ENCODE peak calls at places on chromosome 11, in five cellular contexts. X is esophagus squamous epithelium; T is CD8-positive, alpha-beta memory T cell; S is colonic mucosa; V is substantia nigra. K is an unnamed sample.

GRCh38 chr11:7572001-7572712 is 58.4 kb downstream of the PPFIBP2 start:
- DNase-seq in X (no peak), T (no peak), S (no peak), V (no peak), K (no peak)

GRCh38 chr11:1030086-1030485 is 6.4 kb downstream of the MUC6 start:
- DNase-seq in X (no peak), T (no peak), S (no peak), V (no peak), K (no peak)

GRCh38 chr11:103541186-103541795 is 432.1 kb downstream of the DYNC2H1 start:
- DNase-seq in X (no peak), T (no peak), S (no peak), V (no peak), K (no peak)

GRCh38 chr11:106329273-106330018 is 252.0 kb downstream of the AASDHPPT start:
- DNase-seq in X (no peak), T (no peak), S (no peak), V (no peak), K (peak; percentile 26)

GRCh38 chr11:45282070-45282469 is 4.1 kb downstream of the SYT13 start:
- DNase-seq in X (no peak), T (no peak), S (no peak), V (no peak), K (no peak)

GRCh38 chr11:1565173-1565903 is 6.7 kb downstream of the DUSP8 start:
- DNase-seq in X (no peak), T (no peak), S (no peak), V (no peak), K (no peak)

GRCh38 chr11:110524227-110524626 is 94.5 kb downstream of the FDX1 start:
- DNase-seq in X (no peak), T (no peak), S (no peak), V (no peak), K (no peak)

GRCh38 chr11:128689946-128690745 is 3.7 kb upstream of the FLI1 start:
- DNase-seq in X (no peak), T (no peak), S (no peak), V (no peak), K (no peak)

GRCh38 chr11:70281114-70281729 is 10.7 kb downstream of the PPFIA1 start:
- DNase-seq in X (no peak), T (no peak), S (no peak), V (peak; percentile 28), K (peak; percentile 2)

GRCh38 chr11:61616443-61616842 is 35.6 kb upstream of the SYT7 start:
- DNase-seq in X (no peak), T (no peak), S (no peak), V (no peak), K (no peak)

GRCh38 chr11:96158126-96158525 is 184.9 kb downstream of the MAML2 start:
- DNase-seq in X (no peak), T (no peak), S (no peak), V (no peak), K (no peak)

GRCh38 chr11:27392715-27393114 is 29.7 kb upstream of the CCDC34 start:
- DNase-seq in X (no peak), T (no peak), S (no peak), V (no peak), K (no peak)

GRCh38 chr11:104531075-104531474 is 367.1 kb upstream of the PDGFD start:
- DNase-seq in X (no peak), T (no peak), S (no peak), V (no peak), K (no peak)

GRCh38 chr11:986270-986951 is 50.1 kb downstream of the MUC6 start:
- DNase-seq in X (no peak), T (no peak), S (no peak), V (no peak), K (no peak)

GRCh38 chr11:77770629-77771028 is 49.9 kb downstream of the RSF1 start:
- DNase-seq in X (no peak), T (no peak), S (no peak), V (no peak), K (no peak)

GRCh38 chr11:55949330-55949729 is 13.1 kb upstream of the OR5I1 start:
- DNase-seq in X (no peak), T (peak; percentile 36), S (no peak), V (no peak), K (no peak)

GRCh38 chr11:46105902-46106301 is 15.4 kb downstream of the PHF21A start:
- DNase-seq in X (no peak), T (no peak), S (no peak), V (no peak), K (no peak)

GRCh38 chr11:125939081-125939521 is 6.7 kb upstream of the VSIG10L2 start:
- DNase-seq in X (no peak), T (no peak), S (no peak), V (no peak), K (no peak)

GRCh38 chr11:10379871-10380568 is 75.0 kb upstream of the AMPD3 start:
- DNase-seq in X (no peak), T (no peak), S (no peak), V (no peak), K (no peak)

GRCh38 chr11:59777104-59777503 is 21.9 kb downstream of the STX3 start:
- DNase-seq in X (no peak), T (no peak), S (no peak), V (no peak), K (no peak)

GRCh38 chr11:118908931-118909618 is 16.7 kb downstream of the BCL9L start:
- DNase-seq in X (no peak), T (no peak), S (peak; percentile 66), V (peak; percentile 77), K (peak; percentile 59)

GRCh38 chr11:73625690-73626318 is 20.6 kb upstream of the PLEKHB1 start:
- DNase-seq in X (no peak), T (peak; percentile 76), S (peak; percentile 79), V (peak; percentile 77), K (peak; percentile 70)

GRCh38 chr11:73623651-73624050 is 22.7 kb upstream of the PLEKHB1 start:
- DNase-seq in X (no peak), T (no peak), S (no peak), V (no peak), K (no peak)

DNA sequence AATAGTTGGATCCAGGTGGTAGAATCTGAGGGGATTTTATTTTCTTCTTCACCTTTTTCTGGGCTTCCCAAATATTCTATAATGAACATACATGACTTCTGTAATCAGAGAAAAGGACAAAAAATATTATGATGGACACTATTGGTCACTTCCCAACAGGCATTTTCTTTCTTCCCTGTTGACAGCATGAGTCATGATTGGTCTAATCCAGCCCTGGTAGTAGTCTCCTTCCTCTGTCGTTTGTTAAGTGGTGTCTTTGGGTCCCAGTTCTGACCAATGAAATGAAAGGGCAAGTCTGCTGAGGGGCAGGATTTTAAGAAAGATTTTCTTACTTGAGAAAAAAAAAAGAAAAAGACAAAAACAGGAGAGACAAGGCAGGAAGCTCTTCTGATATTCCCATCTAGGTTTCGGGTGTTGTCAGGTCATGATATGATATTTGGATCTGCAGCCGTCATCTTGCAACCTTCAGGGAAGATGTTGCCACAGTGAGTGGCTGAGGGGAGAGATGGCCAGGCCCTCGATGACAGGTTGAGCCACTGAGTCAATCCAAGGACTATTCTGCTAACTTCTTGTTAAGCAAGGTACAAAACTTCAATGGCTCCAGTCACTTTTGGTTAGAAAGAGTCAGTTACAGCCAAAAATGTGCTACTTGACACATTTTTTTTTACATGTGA is 23.3 kb upstream of the PLEKHB1 start:
- DNase-seq in X (no peak), T (no peak), S (no peak), V (no peak), K (no peak)
- H3K27ac ChIP-seq in X (no peak overlapping the region), T (no peak overlapping the region), S (no peak overlapping the region), V (no peak overlapping the region), K (no peak overlapping the region)

DNA sequence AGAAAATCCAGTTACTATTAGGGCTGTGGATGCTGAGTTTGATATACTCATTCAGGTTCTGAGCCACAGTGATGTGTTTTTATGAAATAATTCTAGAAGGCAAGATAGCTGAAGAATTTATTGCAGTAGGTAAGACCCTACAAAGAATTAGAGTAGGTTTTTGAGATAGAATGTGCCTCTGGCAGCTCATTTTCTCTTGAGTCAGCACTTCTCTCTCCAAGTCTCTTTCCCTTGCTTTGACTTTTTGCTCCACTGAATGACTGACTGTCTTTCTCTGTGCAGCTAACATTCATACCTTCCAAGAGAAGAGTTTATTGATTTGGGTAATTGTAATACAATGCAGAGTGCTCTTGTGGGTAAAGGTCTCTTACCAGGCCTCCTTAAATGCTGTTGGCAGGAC is 48.0 kb upstream of the C11orf87 start:
- DNase-seq in X (no peak), T (no peak), S (no peak), V (no peak), K (no peak)
- H3K27ac ChIP-seq in X (no peak overlapping the region), T (no peak overlapping the region), S (no peak overlapping the region), V (no peak overlapping the region), K (no peak overlapping the region)

GRCh38 chr11:16873289-16873688 is 134.8 kb downstream of the C11orf58 start:
- DNase-seq in X (no peak), T (no peak), S (no peak), V (no peak), K (no peak)

GRCh38 chr11:16871368-16871767 is 132.9 kb downstream of the C11orf58 start:
- DNase-seq in X (no peak), T (no peak), S (no peak), V (no peak), K (no peak)

GRCh38 chr11:16876053-16876752 is 137.8 kb downstream of the C11orf58 start:
- DNase-seq in X (no peak), T (no peak), S (no peak), V (no peak), K (no peak)

GRCh38 chr11:16876840-16877239 is 137.4 kb downstream of the PLEKHA7 start:
- DNase-seq in X (no peak), T (no peak), S (no peak), V (no peak), K (no peak)

DNA sequence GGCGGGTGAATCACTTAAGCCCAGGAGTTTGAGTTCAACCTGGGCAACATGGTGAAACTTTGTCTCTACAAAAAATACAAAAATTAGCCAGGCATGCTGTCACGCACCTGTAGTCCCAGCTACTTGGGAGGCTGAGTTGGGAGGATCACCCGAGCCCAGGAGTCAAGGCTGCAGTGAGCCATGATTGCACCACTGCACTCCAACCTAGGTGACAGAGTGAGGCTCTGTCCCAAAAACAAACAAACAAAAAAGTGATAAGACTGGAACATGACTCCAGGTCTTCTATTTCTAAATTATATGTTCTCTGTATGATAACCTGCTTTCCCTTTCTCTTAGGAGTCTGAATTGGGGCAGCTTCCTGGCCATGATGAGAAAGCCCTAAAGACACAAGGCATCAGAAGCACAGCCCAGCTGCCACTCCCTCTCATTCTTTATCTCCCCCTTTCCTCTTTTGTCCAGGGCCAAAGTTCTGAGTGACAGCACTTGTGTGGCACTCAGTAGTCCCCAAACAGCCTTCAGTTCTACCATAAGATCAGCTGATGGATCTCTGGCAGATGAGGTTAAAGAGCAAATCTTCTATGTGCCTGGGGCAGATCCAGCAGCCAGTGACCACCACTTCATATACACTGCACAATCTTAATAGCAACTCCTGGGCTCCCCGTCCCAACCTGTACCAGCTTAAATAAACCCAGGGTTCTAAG is 136.0 kb downstream of the C11orf58 start:
- DNase-seq in X (no peak), T (no peak), S (no peak), V (no peak), K (no peak)
- H3K27ac ChIP-seq in X (no peak overlapping the region), T (no peak overlapping the region), S (no peak overlapping the region), V (no peak overlapping the region), K (no peak overlapping the region)

GRCh38 chr11:64660706-64661105 is 62.3 kb downstream of the NRXN2 start:
- DNase-seq in X (no peak), T (no peak), S (no peak), V (no peak), K (no peak)
- H3K27ac ChIP-seq in X (peak overlapping the region; percentile 14), T (no peak overlapping the region), S (no peak overlapping the region), V (peak overlapping the region; percentile 52), K (no peak overlapping the region)

DNA sequence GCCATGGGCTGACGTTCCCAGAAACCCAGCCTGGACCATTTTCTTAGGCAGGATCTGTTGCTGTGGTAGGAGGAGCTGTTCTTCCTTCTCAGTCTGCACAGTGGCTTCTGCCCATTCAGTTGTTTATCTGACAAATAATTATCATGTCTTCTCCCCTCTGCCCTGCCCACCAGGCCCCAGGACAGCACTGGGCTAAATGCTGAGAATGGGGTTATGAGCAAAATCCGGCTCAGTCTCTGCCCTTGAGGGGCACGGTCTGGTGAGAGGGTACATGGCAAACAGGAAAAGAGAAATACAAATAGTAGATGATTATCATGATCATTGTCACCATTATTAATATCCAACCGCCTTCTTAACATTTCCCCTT is 42.9 kb downstream of the C11orf96 start:
- DNase-seq in X (no peak), T (no peak), S (no peak), V (no peak), K (no peak)
- H3K27ac ChIP-seq in X (no peak overlapping the region), T (no peak overlapping the region), S (no peak overlapping the region), V (no peak overlapping the region), K (no peak overlapping the region)

K was measured in caudate nucleus.